ENCODE peak calls at places on chromosomes 4 and X, in five cellular contexts. V is lower lobe of right lung, G is AG04450, P is B cell, E is chondrocyte. U is an unnamed sample.

GRCh38 chr4:177480796-177481195 is 38.6 kb upstream of the AGA start:
- DNase-seq in P (no peak), V (no peak), G (peak), E (no peak), U (no peak)

GRCh38 chr4:180281726-180282125 is 1961.5 kb upstream of the TENM3 start:
- DNase-seq in P (no peak), V (no peak), E (no peak), G (no peak), U (no peak)

GRCh38 chrX:889966-890651 is 259.5 kb downstream of the SHOX start:
- DNase-seq in P (no peak), E (no peak), G (no peak), V (no peak), U (no peak)

GRCh38 chr4:83125738-83126141 is 11.2 kb upstream of the PLAC8 start:
- DNase-seq in V (no peak), E (no peak), G (no peak), P (no peak), U (no peak)

GRCh38 chr4:66872696-66873095 is 672.6 kb downstream of the CENPC start:
- DNase-seq in P (no peak), E (no peak), V (no peak), G (no peak), U (no peak)

GRCh38 chrX:23554304-23554703 is 113.0 kb upstream of the PRDX4 start:
- DNase-seq in P (no peak), G (peak), E (no peak), V (no peak), U (no peak)

GRCh38 chrX:10051866-10052265 is 84.7 kb downstream of the CLDN34 start:
- DNase-seq in V (no peak), G (no peak), E (no peak), P (no peak), U (no peak)

GRCh38 chr4:81635128-81635527 is 163.4 kb upstream of the RASGEF1B start:
- DNase-seq in E (no peak), G (no peak), P (no peak), V (no peak), U (no peak)

GRCh38 chr4:84498203-84499026 is 677 bp downstream of the NKX6-1 start:
- DNase-seq in E (no peak), P (no peak), V (no peak), G (no peak), U (no peak)

GRCh38 chr4:62133977-62134376 is 933.9 kb downstream of the ADGRL3 start:
- DNase-seq in G (no peak), V (no peak), P (no peak), E (no peak), U (no peak)

GRCh38 chr4:150664935-150665334 is 83.0 kb downstream of the MAB21L2 start:
- DNase-seq in E (no peak), G (no peak), P (no peak), V (no peak), U (no peak)

GRCh38 chr4:34733185-34733916 is 1511.0 kb downstream of the ARAP2 start:
- DNase-seq in V (no peak), G (no peak), P (no peak), E (no peak), U (no peak)

GRCh38 chr4:40731792-40732245 is 17.9 kb upstream of the NSUN7 start:
- DNase-seq in V (peak), G (no peak), P (no peak), E (no peak), U (no peak)

GRCh38 chr4:48653217-48654014 is 126.7 kb downstream of the FRYL start:
- DNase-seq in G (peak), P (no peak), E (no peak), V (no peak), U (no peak)

GRCh38 chrX:41086627-41086932 is 1.3 kb downstream of the USP9X start:
- DNase-seq in G (no peak), P (no peak), E (no peak), V (no peak), U (no peak)

GRCh38 chrX:24890677-24891076 is 125.1 kb downstream of the ARX start:
- DNase-seq in E (no peak), V (no peak), G (no peak), P (no peak), U (no peak)

GRCh38 chr4:165204462-165204830 is 2.9 kb upstream of the KLHL2 start:
- DNase-seq in V (no peak), G (peak), E (no peak), P (no peak), U (no peak)

GRCh38 chr4:56656346-56656643 is 24.8 kb downstream of the HOPX start:
- DNase-seq in P (peak), V (no peak), G (no peak), E (no peak), U (no peak)

GRCh38 chr4:54855221-54855854 is 197.6 kb downstream of the KIT start:
- DNase-seq in P (no peak), V (no peak), G (no peak), E (no peak), U (no peak)

GRCh38 chr4:10369517-10369916 is 87.7 kb downstream of the ZNF518B start:
- DNase-seq in P (no peak), V (no peak), G (no peak), E (no peak), U (no peak)

GRCh38 chrX:78124304-78124703 is 15.1 kb downstream of the TAF9B start:
- DNase-seq in P (no peak), E (no peak), G (no peak), V (no peak), U (no peak)

GRCh38 chrX:51395807-51396728 is 63.4 kb downstream of the NUDT10 start:
- DNase-seq in P (peak), V (peak), E (peak), G (no peak), U (no peak)

GRCh38 chrX:46573896-46574336 is 351 bp downstream of the CHST7 start:
- DNase-seq in E (peak), V (peak), P (peak), G (no peak), U (no peak)

GRCh38 chrX:107678957-107679740 is 50.8 kb downstream of the PRPS1 start:
- DNase-seq in G (no peak), V (peak), E (no peak), P (peak), U (no peak)

GRCh38 chrX:71671043-71671829 is 3.9 kb downstream of the LOC101059915 start:
- DNase-seq in G (no peak), E (peak), V (no peak), P (no peak), U (no peak)

GRCh38 chr4:108426493-108426892 is 193.9 kb upstream of the RPL34 start:
- DNase-seq in G (no peak), P (no peak), V (no peak), E (no peak), U (no peak)

GRCh38 chr4:52655505-52655904 is 3.6 kb downstream of the USP46 start:
- DNase-seq in V (no peak), E (no peak), P (no peak), G (no peak), U (no peak)

GRCh38 chr4:171846232-171846631 is 33.0 kb downstream of the GALNTL6 start:
- DNase-seq in P (no peak), V (peak), G (no peak), E (no peak), U (peak)

GRCh38 chr4:168812806-168813205 is 197.2 kb downstream of the CBR4 start:
- DNase-seq in P (no peak), V (no peak), G (no peak), E (no peak), U (no peak)

GRCh38 chrX:140091276-140091886 is 126.1 kb upstream of the CXorf66 start:
- DNase-seq in V (peak), P (peak), E (peak), G (no peak), U (no peak)

GRCh38 chr4:178148106-178148505 is 705.9 kb upstream of the AGA start:
- DNase-seq in E (no peak), G (no peak), V (no peak), P (no peak), U (no peak)

DNA sequence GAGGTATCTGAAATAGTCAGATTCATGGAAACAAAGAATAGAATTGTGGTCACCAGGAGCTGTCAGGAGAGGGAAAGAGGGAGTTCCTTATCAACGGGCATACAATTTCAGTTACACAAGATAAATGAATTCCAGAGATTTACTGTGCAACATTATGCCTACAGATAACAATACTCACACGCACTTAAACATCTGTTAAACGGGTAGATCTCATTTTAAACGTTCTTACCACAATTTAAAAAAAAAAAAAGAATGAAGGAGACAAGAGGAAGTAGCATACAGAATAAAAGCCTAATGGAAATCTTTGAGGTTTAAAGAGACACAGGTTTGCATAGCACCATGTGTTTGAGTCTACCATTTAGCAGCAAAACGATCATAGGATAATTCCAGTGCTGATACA is 298.0 kb downstream of the DKK2 start:
- DNase-seq in G (no peak), E (no peak), P (no peak), V (no peak), U (no peak)
- TF ChIP-seq CTCF in G (no peak), E (no peak), P (no peak), V (no peak), U (no peak)

DNA sequence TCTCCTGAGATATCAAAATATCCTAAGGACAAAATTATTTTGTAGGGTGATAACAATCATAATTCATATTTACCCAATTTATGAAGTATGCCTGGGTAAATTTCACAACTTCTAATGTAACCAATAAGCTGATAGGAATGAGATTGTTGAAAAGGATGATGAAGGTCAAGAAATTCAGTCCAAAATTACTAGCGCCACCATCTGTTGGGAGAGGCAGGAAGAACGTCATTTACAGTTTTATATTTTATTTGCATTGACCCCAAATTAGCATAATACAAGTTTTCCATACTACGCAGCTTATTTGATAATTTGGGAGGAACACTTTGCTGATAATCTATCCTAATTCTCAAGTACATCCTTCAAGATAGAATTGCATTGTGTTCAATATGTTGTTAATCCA is 78.7 kb downstream of the ATP8A1 start:
- DNase-seq in P (no peak), G (no peak), V (no peak), E (no peak), U (no peak)
- TF ChIP-seq CTCF in P (no peak), G (no peak), V (no peak), E (no peak), U (no peak)

DNA sequence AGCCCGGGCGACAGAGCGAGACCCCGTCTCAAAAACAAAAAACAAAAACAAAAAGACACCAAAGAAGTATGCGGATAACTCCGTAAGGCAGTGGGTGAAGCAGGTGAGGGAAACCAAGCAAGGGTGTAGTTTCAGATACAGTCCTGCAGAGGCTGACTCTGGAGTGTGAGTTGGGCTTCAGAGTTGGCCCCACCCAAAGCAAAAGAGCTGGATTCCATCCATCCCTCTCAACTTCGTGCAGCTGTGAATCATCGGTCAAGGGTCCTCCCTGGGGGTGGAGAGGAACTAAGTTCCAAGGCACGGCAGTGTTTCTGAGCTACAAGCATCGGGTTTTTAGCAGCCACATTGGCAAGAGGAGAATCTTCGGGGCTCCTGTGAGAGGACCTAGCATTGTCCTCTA is 43.9 kb upstream of the FAM9A start:
- DNase-seq in V (no peak), E (no peak), P (no peak), G (peak), U (no peak)
- TF ChIP-seq CTCF in V (no peak), E (no peak), P (no peak), G (peak), U (no peak)

GRCh38 chr4:121654738-121655137 is 42.0 kb downstream of the ANXA5 start:
- DNase-seq in G (no peak), P (no peak), V (no peak), E (no peak), U (peak)

GRCh38 chr4:121653214-121653613 is 43.6 kb downstream of the ANXA5 start:
- DNase-seq in E (no peak), G (no peak), P (no peak), V (no peak), U (no peak)

GRCh38 chr4:121656269-121656641 is 40.5 kb downstream of the ANXA5 start:
- DNase-seq in V (peak), P (no peak), G (peak), E (no peak), U (peak)

GRCh38 chr4:121655320-121656268 is 41.2 kb downstream of the ANXA5 start:
- DNase-seq in V (no peak), E (no peak), G (no peak), P (no peak), U (no peak)

DNA sequence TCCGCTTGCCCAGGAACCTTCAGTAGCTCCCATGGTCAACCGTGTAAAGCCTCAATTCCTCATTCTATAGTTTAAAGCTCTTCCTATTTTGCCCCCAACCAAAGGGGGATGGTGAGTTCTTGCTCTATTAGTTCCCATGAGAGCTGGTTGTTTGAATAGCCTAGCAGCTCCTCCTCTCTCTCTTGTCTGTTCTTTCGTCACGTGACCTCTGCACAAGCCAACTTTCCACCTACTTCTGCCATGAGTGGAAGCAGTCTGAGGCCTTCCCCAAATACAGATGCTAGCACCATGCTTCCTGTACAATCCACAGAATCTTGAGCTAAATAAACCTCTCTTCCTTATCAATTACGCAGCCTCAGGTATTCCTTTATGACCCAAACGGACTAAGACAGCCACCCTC is 42.8 kb downstream of the ANXA5 start:
- DNase-seq in P (no peak), E (no peak), V (no peak), G (no peak), U (no peak)
- TF ChIP-seq CTCF in P (no peak), E (no peak), V (no peak), G (no peak), U (no peak)

GRCh38 chr4:6107886-6108285 is 89.7 kb upstream of the C4orf50 start:
- DNase-seq in G (no peak), V (no peak), E (no peak), P (no peak), U (no peak)

GRCh38 chr4:6110681-6111353 is 89.5 kb downstream of the JAKMIP1 start:
- DNase-seq in V (no peak), E (no peak), G (no peak), P (no peak), U (no peak)

GRCh38 chr4:6111354-6111930 is 88.9 kb downstream of the JAKMIP1 start:
- DNase-seq in E (no peak), V (no peak), G (no peak), P (no peak), U (no peak)

GRCh38 chr4:6112606-6113290 is 87.6 kb downstream of the JAKMIP1 start:
- DNase-seq in P (no peak), G (no peak), V (no peak), E (no peak), U (no peak)

DNA sequence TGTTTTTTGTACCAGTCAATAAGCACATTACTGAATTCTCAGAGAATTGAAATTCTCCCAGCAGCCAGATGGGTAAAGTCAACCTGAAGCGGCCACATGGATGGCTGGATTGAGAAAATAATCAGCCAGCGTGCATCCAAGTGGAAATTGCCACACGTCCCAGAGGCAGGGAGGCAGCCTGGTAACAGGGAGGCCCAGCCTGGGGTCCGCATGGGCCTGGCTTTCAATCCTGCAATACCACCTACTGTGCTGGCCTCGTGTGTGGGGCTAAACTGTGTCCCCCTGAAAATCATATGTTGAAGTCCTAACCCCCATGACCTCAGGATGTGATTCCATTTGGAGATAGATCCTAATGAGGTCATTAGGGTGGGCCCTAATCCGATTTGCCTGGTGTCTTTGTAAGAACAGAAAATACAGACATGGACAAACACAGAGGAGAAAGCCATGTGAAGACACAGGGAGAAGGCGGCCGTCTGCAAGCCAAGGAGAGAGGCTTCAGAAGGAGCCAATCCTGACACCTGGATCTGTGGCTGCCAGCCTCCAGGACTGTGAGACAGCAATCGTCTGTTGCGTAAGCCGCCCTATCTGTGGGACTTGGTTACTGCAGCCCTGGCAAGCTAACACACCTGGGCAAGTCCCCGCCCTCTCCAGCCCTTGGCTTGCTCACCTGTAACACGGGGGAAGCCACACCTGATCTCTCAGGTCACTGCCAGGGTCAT is 90.3 kb downstream of the JAKMIP1 start:
- DNase-seq in P (no peak), E (no peak), G (no peak), V (no peak), U (no peak)
- TF ChIP-seq CTCF in P (no peak), E (peak), G (peak), V (peak), U (peak)